ENCODE peak calls at places on chromosomes 4 and X, in four cellular contexts. One of them, this sample, is unnamed.

GRCh38 chrX:111095974-111096870 is at the start of gene PAK3:
- DNase-seq in RCC 7860: peak
- DNase-seq in stimulated activated CD4-positive, alpha-beta T cell treated with anti-CD3 and anti-CD28 coated beads, Interleukin-4, amount 100 ng/mL, for 24 hours: peak
- DNase-seq in BE2C: peak
- DNase-seq in this sample: peak

GRCh38 chr4:184506527-184507121 is 32.3 kb upstream of the IRF2 start:
- DNase-seq in RCC 7860: no peak
- DNase-seq in stimulated activated CD4-positive, alpha-beta T cell treated with anti-CD3 and anti-CD28 coated beads, Interleukin-4, amount 100 ng/mL, for 24 hours: peak
- DNase-seq in BE2C: no peak
- DNase-seq in this sample: no peak

GRCh38 chr4:172998527-172999469 is 169.8 kb upstream of the GALNT7 start:
- DNase-seq in RCC 7860: peak
- DNase-seq in BE2C: no peak
- DNase-seq in stimulated activated CD4-positive, alpha-beta T cell treated with anti-CD3 and anti-CD28 coated beads, Interleukin-4, amount 100 ng/mL, for 24 hours: no peak
- DNase-seq in this sample: peak

GRCh38 chr4:15495621-15496020 is 25.9 kb downstream of the CC2D2A start:
- DNase-seq in BE2C: no peak
- DNase-seq in RCC 7860: no peak
- DNase-seq in stimulated activated CD4-positive, alpha-beta T cell treated with anti-CD3 and anti-CD28 coated beads, Interleukin-4, amount 100 ng/mL, for 24 hours: no peak
- DNase-seq in this sample: no peak

GRCh38 chr4:170336238-170336775 is 246.6 kb upstream of the AADAT start:
- DNase-seq in RCC 7860: no peak
- DNase-seq in stimulated activated CD4-positive, alpha-beta T cell treated with anti-CD3 and anti-CD28 coated beads, Interleukin-4, amount 100 ng/mL, for 24 hours: no peak
- DNase-seq in BE2C: no peak
- DNase-seq in this sample: no peak

GRCh38 chr4:187283306-187283705 is 559.6 kb upstream of the FAT1 start:
- DNase-seq in stimulated activated CD4-positive, alpha-beta T cell treated with anti-CD3 and anti-CD28 coated beads, Interleukin-4, amount 100 ng/mL, for 24 hours: no peak
- DNase-seq in BE2C: no peak
- DNase-seq in RCC 7860: no peak
- DNase-seq in this sample: no peak

GRCh38 chr4:11011249-11011648 is 326.7 kb upstream of the CLNK start:
- DNase-seq in BE2C: no peak
- DNase-seq in RCC 7860: no peak
- DNase-seq in stimulated activated CD4-positive, alpha-beta T cell treated with anti-CD3 and anti-CD28 coated beads, Interleukin-4, amount 100 ng/mL, for 24 hours: no peak
- DNase-seq in this sample: no peak

GRCh38 chr4:41213563-41214157 is 682 bp downstream of the APBB2 start:
- DNase-seq in RCC 7860: no peak
- DNase-seq in stimulated activated CD4-positive, alpha-beta T cell treated with anti-CD3 and anti-CD28 coated beads, Interleukin-4, amount 100 ng/mL, for 24 hours: no peak
- DNase-seq in BE2C: no peak
- DNase-seq in this sample: no peak

GRCh38 chr4:15963001-15963451 is at the start of gene FGFBP2:
- DNase-seq in stimulated activated CD4-positive, alpha-beta T cell treated with anti-CD3 and anti-CD28 coated beads, Interleukin-4, amount 100 ng/mL, for 24 hours: peak
- DNase-seq in RCC 7860: no peak
- DNase-seq in BE2C: peak
- DNase-seq in this sample: no peak

GRCh38 chr4:169234137-169234855 is 36.5 kb downstream of the SH3RF1 start:
- DNase-seq in stimulated activated CD4-positive, alpha-beta T cell treated with anti-CD3 and anti-CD28 coated beads, Interleukin-4, amount 100 ng/mL, for 24 hours: no peak
- DNase-seq in BE2C: no peak
- DNase-seq in RCC 7860: no peak
- DNase-seq in this sample: peak

GRCh38 chr4:14335872-14336271 is 666.4 kb upstream of the CPEB2 start:
- DNase-seq in BE2C: no peak
- DNase-seq in RCC 7860: no peak
- DNase-seq in stimulated activated CD4-positive, alpha-beta T cell treated with anti-CD3 and anti-CD28 coated beads, Interleukin-4, amount 100 ng/mL, for 24 hours: no peak
- DNase-seq in this sample: no peak

GRCh38 chr4:8303485-8304281 is 34.1 kb downstream of the HTRA3 start:
- DNase-seq in stimulated activated CD4-positive, alpha-beta T cell treated with anti-CD3 and anti-CD28 coated beads, Interleukin-4, amount 100 ng/mL, for 24 hours: no peak
- DNase-seq in BE2C: peak
- DNase-seq in RCC 7860: peak
- DNase-seq in this sample: peak

GRCh38 chr4:112509243-112510190 is 6.5 kb downstream of the NEUROG2 start:
- DNase-seq in RCC 7860: peak
- DNase-seq in BE2C: no peak
- DNase-seq in stimulated activated CD4-positive, alpha-beta T cell treated with anti-CD3 and anti-CD28 coated beads, Interleukin-4, amount 100 ng/mL, for 24 hours: no peak
- DNase-seq in this sample: no peak

GRCh38 chrX:40006025-40007017 is 91.4 kb downstream of the BCOR start:
- DNase-seq in BE2C: no peak
- DNase-seq in stimulated activated CD4-positive, alpha-beta T cell treated with anti-CD3 and anti-CD28 coated beads, Interleukin-4, amount 100 ng/mL, for 24 hours: peak
- DNase-seq in RCC 7860: no peak
- DNase-seq in this sample: no peak

GRCh38 chrX:41327359-41327758 is 6.6 kb upstream of the DDX3X start:
- DNase-seq in BE2C: no peak
- DNase-seq in stimulated activated CD4-positive, alpha-beta T cell treated with anti-CD3 and anti-CD28 coated beads, Interleukin-4, amount 100 ng/mL, for 24 hours: no peak
- DNase-seq in RCC 7860: no peak
- DNase-seq in this sample: no peak

GRCh38 chr4:81436096-81436495 is 35.6 kb downstream of the RASGEF1B start:
- DNase-seq in stimulated activated CD4-positive, alpha-beta T cell treated with anti-CD3 and anti-CD28 coated beads, Interleukin-4, amount 100 ng/mL, for 24 hours: no peak
- DNase-seq in BE2C: no peak
- DNase-seq in RCC 7860: no peak
- DNase-seq in this sample: no peak

GRCh38 chr4:75235359-75235951 is 278.7 kb downstream of the RCHY1 start:
- DNase-seq in BE2C: no peak
- DNase-seq in RCC 7860: no peak
- DNase-seq in stimulated activated CD4-positive, alpha-beta T cell treated with anti-CD3 and anti-CD28 coated beads, Interleukin-4, amount 100 ng/mL, for 24 hours: no peak
- DNase-seq in this sample: no peak

GRCh38 chrX:9609987-9610386 is 145.1 kb downstream of the TBL1X start:
- DNase-seq in BE2C: no peak
- DNase-seq in RCC 7860: no peak
- DNase-seq in stimulated activated CD4-positive, alpha-beta T cell treated with anti-CD3 and anti-CD28 coated beads, Interleukin-4, amount 100 ng/mL, for 24 hours: no peak
- DNase-seq in this sample: no peak

GRCh38 chr4:37985730-37986275 is 25.6 kb downstream of the PTTG2 start:
- DNase-seq in RCC 7860: no peak
- DNase-seq in stimulated activated CD4-positive, alpha-beta T cell treated with anti-CD3 and anti-CD28 coated beads, Interleukin-4, amount 100 ng/mL, for 24 hours: no peak
- DNase-seq in BE2C: no peak
- DNase-seq in this sample: no peak

GRCh38 chr4:13577660-13578059 is 33.4 kb upstream of the NKX3-2 start:
- DNase-seq in RCC 7860: no peak
- DNase-seq in BE2C: no peak
- DNase-seq in stimulated activated CD4-positive, alpha-beta T cell treated with anti-CD3 and anti-CD28 coated beads, Interleukin-4, amount 100 ng/mL, for 24 hours: no peak
- DNase-seq in this sample: no peak

GRCh38 chr4:16122784-16123183 is 39.0 kb upstream of the PROM1 start:
- DNase-seq in BE2C: no peak
- DNase-seq in RCC 7860: no peak
- DNase-seq in stimulated activated CD4-positive, alpha-beta T cell treated with anti-CD3 and anti-CD28 coated beads, Interleukin-4, amount 100 ng/mL, for 24 hours: peak
- DNase-seq in this sample: no peak

GRCh38 chrX:24561121-24561520 is 86.0 kb downstream of the PCYT1B start:
- DNase-seq in RCC 7860: peak
- DNase-seq in BE2C: no peak
- DNase-seq in stimulated activated CD4-positive, alpha-beta T cell treated with anti-CD3 and anti-CD28 coated beads, Interleukin-4, amount 100 ng/mL, for 24 hours: no peak
- DNase-seq in this sample: no peak

GRCh38 chr4:43352859-43353258 is 460.3 kb downstream of the GRXCR1 start:
- DNase-seq in RCC 7860: no peak
- DNase-seq in BE2C: no peak
- DNase-seq in stimulated activated CD4-positive, alpha-beta T cell treated with anti-CD3 and anti-CD28 coated beads, Interleukin-4, amount 100 ng/mL, for 24 hours: no peak
- DNase-seq in this sample: no peak

GRCh38 chr4:7328913-7329638 is 105.7 kb downstream of the PSAPL1 start:
- DNase-seq in BE2C: no peak
- DNase-seq in stimulated activated CD4-positive, alpha-beta T cell treated with anti-CD3 and anti-CD28 coated beads, Interleukin-4, amount 100 ng/mL, for 24 hours: no peak
- DNase-seq in RCC 7860: peak
- DNase-seq in this sample: peak

GRCh38 chrX:130793966-130794365 is 109.0 kb downstream of the ENOX2 start:
- DNase-seq in stimulated activated CD4-positive, alpha-beta T cell treated with anti-CD3 and anti-CD28 coated beads, Interleukin-4, amount 100 ng/mL, for 24 hours: no peak
- DNase-seq in BE2C: peak
- DNase-seq in RCC 7860: no peak
- DNase-seq in this sample: no peak

GRCh38 chrX:51860679-51861078 is 32.7 kb upstream of the MAGED1 start:
- DNase-seq in stimulated activated CD4-positive, alpha-beta T cell treated with anti-CD3 and anti-CD28 coated beads, Interleukin-4, amount 100 ng/mL, for 24 hours: no peak
- DNase-seq in BE2C: peak
- DNase-seq in RCC 7860: peak
- DNase-seq in this sample: no peak

GRCh38 chr4:169345207-169345788 is 74.5 kb upstream of the SH3RF1 start:
- DNase-seq in BE2C: no peak
- DNase-seq in stimulated activated CD4-positive, alpha-beta T cell treated with anti-CD3 and anti-CD28 coated beads, Interleukin-4, amount 100 ng/mL, for 24 hours: no peak
- DNase-seq in RCC 7860: peak
- DNase-seq in this sample: peak

GRCh38 chr4:25358515-25359275 is 18.4 kb upstream of the ANAPC4 start:
- DNase-seq in stimulated activated CD4-positive, alpha-beta T cell treated with anti-CD3 and anti-CD28 coated beads, Interleukin-4, amount 100 ng/mL, for 24 hours: no peak
- DNase-seq in RCC 7860: no peak
- DNase-seq in BE2C: no peak
- DNase-seq in this sample: no peak

GRCh38 chr4:112145326-112145819 is at the start of gene FAM241A:
- DNase-seq in BE2C: peak
- DNase-seq in stimulated activated CD4-positive, alpha-beta T cell treated with anti-CD3 and anti-CD28 coated beads, Interleukin-4, amount 100 ng/mL, for 24 hours: peak
- DNase-seq in RCC 7860: peak
- DNase-seq in this sample: peak

GRCh38 chrX:135327299-135327698 is 18.0 kb downstream of the ETDC start:
- DNase-seq in RCC 7860: peak
- DNase-seq in BE2C: no peak
- DNase-seq in stimulated activated CD4-positive, alpha-beta T cell treated with anti-CD3 and anti-CD28 coated beads, Interleukin-4, amount 100 ng/mL, for 24 hours: no peak
- DNase-seq in this sample: peak

GRCh38 chr4:27048350-27049100 is 187.9 kb downstream of the STIM2 start:
- DNase-seq in RCC 7860: peak
- DNase-seq in BE2C: no peak
- DNase-seq in stimulated activated CD4-positive, alpha-beta T cell treated with anti-CD3 and anti-CD28 coated beads, Interleukin-4, amount 100 ng/mL, for 24 hours: no peak
- DNase-seq in this sample: peak

GRCh38 chr4:71559957-71560541 is 221.2 kb downstream of the SLC4A4 start:
- DNase-seq in BE2C: no peak
- DNase-seq in RCC 7860: peak
- DNase-seq in stimulated activated CD4-positive, alpha-beta T cell treated with anti-CD3 and anti-CD28 coated beads, Interleukin-4, amount 100 ng/mL, for 24 hours: no peak
- DNase-seq in this sample: peak

GRCh38 chrX:149504915-149505651 is at the start of gene IDS:
- DNase-seq in RCC 7860: peak
- DNase-seq in BE2C: peak
- DNase-seq in stimulated activated CD4-positive, alpha-beta T cell treated with anti-CD3 and anti-CD28 coated beads, Interleukin-4, amount 100 ng/mL, for 24 hours: peak
- DNase-seq in this sample: peak

GRCh38 chrX:68536884-68537283 is 38.0 kb downstream of the YIPF6 start:
- DNase-seq in stimulated activated CD4-positive, alpha-beta T cell treated with anti-CD3 and anti-CD28 coated beads, Interleukin-4, amount 100 ng/mL, for 24 hours: no peak
- DNase-seq in RCC 7860: no peak
- DNase-seq in BE2C: no peak
- DNase-seq in this sample: peak

GRCh38 chr4:32462944-32463343 is 1742.8 kb downstream of the PCDH7 start:
- DNase-seq in stimulated activated CD4-positive, alpha-beta T cell treated with anti-CD3 and anti-CD28 coated beads, Interleukin-4, amount 100 ng/mL, for 24 hours: no peak
- DNase-seq in RCC 7860: no peak
- DNase-seq in BE2C: peak
- DNase-seq in this sample: peak

GRCh38 chrX:133415276-133416105 is at the start of gene GPC4:
- DNase-seq in BE2C: no peak
- DNase-seq in RCC 7860: peak
- DNase-seq in stimulated activated CD4-positive, alpha-beta T cell treated with anti-CD3 and anti-CD28 coated beads, Interleukin-4, amount 100 ng/mL, for 24 hours: no peak
- DNase-seq in this sample: peak

GRCh38 chrX:134459683-134460004 is 321 bp upstream of the HPRT1 start:
- DNase-seq in BE2C: no peak
- DNase-seq in RCC 7860: no peak
- DNase-seq in stimulated activated CD4-positive, alpha-beta T cell treated with anti-CD3 and anti-CD28 coated beads, Interleukin-4, amount 100 ng/mL, for 24 hours: no peak
- DNase-seq in this sample: no peak